ENCODE peak calls at places on chromosomes 6 and 20, in ten cellular contexts. One of them, this sample, is unnamed.
A peak's percentile ranks its signal among the peaks of the same experiment; 100 is the strongest.

GRCh38 chr6:88124925-88125557 is 41.1 kb downstream of the CNR1 start:
- DNase-seq in PC-9: no peak
- DNase-seq in AG04450: no peak
- DNase-seq in hepatocyte: peak; percentile 52
- DNase-seq in K562: no peak
- DNase-seq in neural progenitor cell: no peak
- DNase-seq in keratinocyte: no peak
- DNase-seq in CD8-positive, alpha-beta T cell: no peak
- DNase-seq in prostate gland: no peak
- DNase-seq in cardiac muscle cell: no peak
- DNase-seq in this sample: no peak

GRCh38 chr6:75207211-75207984 is 1.5 kb upstream of the COL12A1 start:
- DNase-seq in PC-9: no peak
- DNase-seq in AG04450: no peak
- DNase-seq in hepatocyte: peak; percentile 17
- DNase-seq in K562: no peak
- DNase-seq in neural progenitor cell: peak; percentile 60
- DNase-seq in keratinocyte: no peak
- DNase-seq in CD8-positive, alpha-beta T cell: no peak
- DNase-seq in prostate gland: no peak
- DNase-seq in cardiac muscle cell: no peak
- DNase-seq in this sample: no peak

GRCh38 chr20:31841928-31842327 is 3.5 kb downstream of the FOXS1 start:
- DNase-seq in PC-9: peak; percentile 92
- DNase-seq in AG04450: no peak
- DNase-seq in hepatocyte: peak; percentile 55
- DNase-seq in K562: peak; percentile 75
- DNase-seq in neural progenitor cell: no peak
- DNase-seq in keratinocyte: no peak
- DNase-seq in CD8-positive, alpha-beta T cell: no peak
- DNase-seq in prostate gland: no peak
- DNase-seq in cardiac muscle cell: no peak
- DNase-seq in this sample: no peak

GRCh38 chr6:159606786-159607185 is 86.3 kb downstream of the SOD2 start:
- DNase-seq in PC-9: no peak
- DNase-seq in AG04450: no peak
- DNase-seq in hepatocyte: no peak
- DNase-seq in K562: no peak
- DNase-seq in neural progenitor cell: no peak
- DNase-seq in keratinocyte: no peak
- DNase-seq in CD8-positive, alpha-beta T cell: no peak
- DNase-seq in prostate gland: no peak
- DNase-seq in cardiac muscle cell: no peak
- DNase-seq in this sample: no peak

GRCh38 chr6:98921038-98921437 is 26.7 kb downstream of the FBXL4 start:
- DNase-seq in PC-9: no peak
- DNase-seq in AG04450: no peak
- DNase-seq in hepatocyte: no peak
- DNase-seq in K562: no peak
- DNase-seq in neural progenitor cell: no peak
- DNase-seq in keratinocyte: no peak
- DNase-seq in CD8-positive, alpha-beta T cell: no peak
- DNase-seq in prostate gland: no peak
- DNase-seq in cardiac muscle cell: no peak
- DNase-seq in this sample: no peak

GRCh38 chr6:6676910-6677441 is 88.5 kb downstream of the LY86 start:
- DNase-seq in PC-9: peak; percentile 82
- DNase-seq in AG04450: peak; percentile 45
- DNase-seq in hepatocyte: peak; percentile 81
- DNase-seq in K562: peak; percentile 75
- DNase-seq in neural progenitor cell: peak; percentile 79
- DNase-seq in keratinocyte: no peak
- DNase-seq in CD8-positive, alpha-beta T cell: peak; percentile 59
- DNase-seq in prostate gland: peak; percentile 73
- DNase-seq in cardiac muscle cell: peak; percentile 72
- DNase-seq in this sample: peak; percentile 81

GRCh38 chr20:52236292-52236691 is 44.7 kb upstream of the ZFP64 start:
- DNase-seq in PC-9: no peak
- DNase-seq in AG04450: no peak
- DNase-seq in hepatocyte: no peak
- DNase-seq in K562: no peak
- DNase-seq in neural progenitor cell: no peak
- DNase-seq in keratinocyte: no peak
- DNase-seq in CD8-positive, alpha-beta T cell: no peak
- DNase-seq in prostate gland: no peak
- DNase-seq in cardiac muscle cell: no peak
- DNase-seq in this sample: no peak

GRCh38 chr6:106192824-106193223 is 106.7 kb downstream of the PRDM1 start:
- DNase-seq in PC-9: no peak
- DNase-seq in AG04450: no peak
- DNase-seq in hepatocyte: no peak
- DNase-seq in K562: no peak
- DNase-seq in neural progenitor cell: no peak
- DNase-seq in keratinocyte: no peak
- DNase-seq in CD8-positive, alpha-beta T cell: no peak
- DNase-seq in prostate gland: no peak
- DNase-seq in cardiac muscle cell: no peak
- DNase-seq in this sample: no peak

GRCh38 chr6:72952808-72953630 is 272.3 kb downstream of the KHDC1L start:
- DNase-seq in PC-9: no peak
- DNase-seq in AG04450: no peak
- DNase-seq in hepatocyte: no peak
- DNase-seq in K562: no peak
- DNase-seq in neural progenitor cell: no peak
- DNase-seq in keratinocyte: no peak
- DNase-seq in CD8-positive, alpha-beta T cell: no peak
- DNase-seq in prostate gland: no peak
- DNase-seq in cardiac muscle cell: no peak
- DNase-seq in this sample: no peak

GRCh38 chr6:35019831-35020230 is 121.3 kb downstream of the TCP11 start:
- DNase-seq in PC-9: no peak
- DNase-seq in AG04450: no peak
- DNase-seq in hepatocyte: no peak
- DNase-seq in K562: no peak
- DNase-seq in neural progenitor cell: no peak
- DNase-seq in keratinocyte: no peak
- DNase-seq in CD8-positive, alpha-beta T cell: no peak
- DNase-seq in prostate gland: no peak
- DNase-seq in cardiac muscle cell: no peak
- DNase-seq in this sample: no peak

GRCh38 chr6:35018746-35019145 is 122.4 kb downstream of the TCP11 start:
- DNase-seq in PC-9: no peak
- DNase-seq in AG04450: no peak
- DNase-seq in hepatocyte: no peak
- DNase-seq in K562: no peak
- DNase-seq in neural progenitor cell: no peak
- DNase-seq in keratinocyte: no peak
- DNase-seq in CD8-positive, alpha-beta T cell: no peak
- DNase-seq in prostate gland: no peak
- DNase-seq in cardiac muscle cell: no peak
- DNase-seq in this sample: no peak

GRCh38 chr6:35018184-35018523 is 123.0 kb downstream of the TCP11 start:
- DNase-seq in PC-9: no peak
- DNase-seq in AG04450: no peak
- DNase-seq in hepatocyte: no peak
- DNase-seq in K562: no peak
- DNase-seq in neural progenitor cell: no peak
- DNase-seq in keratinocyte: no peak
- DNase-seq in CD8-positive, alpha-beta T cell: no peak
- DNase-seq in prostate gland: no peak
- DNase-seq in cardiac muscle cell: no peak
- DNase-seq in this sample: no peak

GRCh38 chr6:35017461-35018183 is 123.5 kb downstream of the TCP11 start:
- DNase-seq in PC-9: no peak
- DNase-seq in AG04450: no peak
- DNase-seq in hepatocyte: no peak
- DNase-seq in K562: no peak
- DNase-seq in neural progenitor cell: no peak
- DNase-seq in keratinocyte: no peak
- DNase-seq in CD8-positive, alpha-beta T cell: no peak
- DNase-seq in prostate gland: no peak
- DNase-seq in cardiac muscle cell: no peak
- DNase-seq in this sample: no peak

DNA sequence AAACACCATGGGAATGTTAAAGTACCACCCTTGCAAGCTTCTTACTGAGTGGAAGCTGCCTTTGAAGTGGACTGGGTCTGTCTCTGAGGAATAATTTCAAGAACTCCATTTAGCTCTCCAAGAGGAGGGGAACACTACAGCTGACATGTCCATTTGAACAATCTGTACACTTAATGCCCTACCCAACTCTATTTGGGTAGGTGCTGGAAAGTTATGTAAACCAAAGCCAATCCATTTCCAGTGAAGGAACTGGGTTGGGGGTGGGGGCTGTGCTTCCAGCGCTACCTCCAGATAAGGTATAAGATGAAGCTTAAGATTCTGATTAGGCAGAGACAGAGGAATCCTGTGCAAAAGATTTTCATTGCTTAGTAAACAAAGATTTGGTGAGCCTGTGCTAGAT is 122.0 kb downstream of the TCP11 start:
- DNase-seq in PC-9: no peak
- DNase-seq in AG04450: no peak
- DNase-seq in hepatocyte: no peak
- DNase-seq in K562: no peak
- DNase-seq in neural progenitor cell: no peak
- DNase-seq in keratinocyte: no peak
- DNase-seq in CD8-positive, alpha-beta T cell: no peak
- DNase-seq in prostate gland: no peak
- DNase-seq in cardiac muscle cell: no peak
- DNase-seq in this sample: no peak
- H3K4me3 ChIP-seq in PC-9: no peak overlapping the region
- H3K4me3 ChIP-seq in AG04450: no peak overlapping the region
- H3K4me3 ChIP-seq in hepatocyte: no peak overlapping the region
- H3K4me3 ChIP-seq in K562: no peak overlapping the region
- H3K4me3 ChIP-seq in neural progenitor cell: no peak overlapping the region
- H3K4me3 ChIP-seq in keratinocyte: no peak overlapping the region
- H3K4me3 ChIP-seq in CD8-positive, alpha-beta T cell: no peak overlapping the region
- H3K4me3 ChIP-seq in prostate gland: no peak overlapping the region
- H3K4me3 ChIP-seq in cardiac muscle cell: no peak overlapping the region
- H3K4me3 ChIP-seq in this sample: peak overlapping the region; percentile 53

DNA sequence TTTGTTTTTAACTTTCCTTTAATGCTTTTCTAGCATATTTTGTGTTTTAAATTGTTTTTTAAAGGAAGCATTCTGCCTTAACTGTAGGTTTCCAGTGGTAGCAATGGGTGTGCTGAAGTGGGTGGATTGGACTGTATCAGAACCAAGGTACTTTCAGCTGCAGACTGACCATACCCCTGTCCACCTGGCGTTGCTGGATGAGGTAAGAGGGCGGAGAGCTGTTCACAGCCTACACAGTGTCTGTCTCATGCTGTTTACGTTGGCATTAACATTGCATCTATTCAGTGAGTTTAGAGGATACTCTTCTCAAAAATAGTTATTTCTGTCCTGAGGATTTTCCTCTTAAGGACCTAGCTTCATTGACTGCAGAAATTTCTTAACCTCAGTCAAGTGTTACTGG is 11.9 kb downstream of the NELFCD start:
- DNase-seq in PC-9: no peak
- DNase-seq in AG04450: no peak
- DNase-seq in hepatocyte: no peak
- DNase-seq in K562: no peak
- DNase-seq in neural progenitor cell: no peak
- DNase-seq in keratinocyte: no peak
- DNase-seq in CD8-positive, alpha-beta T cell: no peak
- DNase-seq in prostate gland: no peak
- DNase-seq in cardiac muscle cell: no peak
- DNase-seq in this sample: no peak
- H3K27ac ChIP-seq in PC-9: no peak overlapping the region
- H3K27ac ChIP-seq in AG04450: no peak overlapping the region
- H3K27ac ChIP-seq in hepatocyte: peak overlapping the region; percentile 6
- H3K27ac ChIP-seq in K562: no peak overlapping the region
- H3K27ac ChIP-seq in neural progenitor cell: no peak overlapping the region
- H3K27ac ChIP-seq in keratinocyte: no peak overlapping the region
- H3K27ac ChIP-seq in CD8-positive, alpha-beta T cell: no peak overlapping the region
- H3K27ac ChIP-seq in prostate gland: no peak overlapping the region
- H3K27ac ChIP-seq in cardiac muscle cell: no peak overlapping the region
- H3K27ac ChIP-seq in this sample: no peak overlapping the region

DNA sequence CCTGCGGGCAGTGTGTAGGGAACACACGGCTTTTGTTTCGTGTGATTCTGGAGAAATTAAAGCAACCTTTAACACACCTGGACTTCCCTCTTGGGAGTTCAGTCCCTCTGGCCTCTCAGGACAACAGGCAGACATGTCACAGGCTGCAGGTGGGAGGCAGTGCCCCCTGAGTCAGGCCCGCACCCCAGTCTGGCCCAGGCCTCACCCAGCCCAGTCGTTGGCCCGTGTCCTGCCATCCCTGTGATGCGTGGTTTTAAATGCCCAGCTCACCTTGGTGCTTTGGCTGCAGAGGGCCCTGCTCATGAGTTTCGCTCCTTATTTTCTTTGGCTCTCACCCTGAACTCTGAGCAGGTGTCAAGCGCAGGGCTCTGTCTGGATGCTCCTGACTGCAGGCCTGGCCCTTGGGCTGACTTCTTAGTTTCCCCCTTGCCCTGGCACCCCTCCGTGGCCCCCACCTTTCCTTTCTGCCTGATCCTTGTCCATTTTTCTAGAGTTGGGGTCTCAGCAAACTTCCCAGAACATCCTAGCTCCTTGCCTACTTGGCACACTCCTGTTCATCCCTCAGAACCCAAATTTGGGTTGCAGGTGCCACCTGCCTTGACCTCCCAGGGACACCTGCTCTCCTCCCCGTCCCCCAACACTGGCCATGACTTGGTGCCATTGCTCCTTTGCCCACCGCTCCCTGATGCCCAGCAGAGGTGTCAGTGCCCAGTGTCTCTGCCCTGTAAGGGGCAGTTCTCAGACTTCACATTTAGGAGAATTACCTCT is 2.2 kb upstream of the CABLES2 start:
- DNase-seq in PC-9: no peak
- DNase-seq in AG04450: no peak
- DNase-seq in hepatocyte: no peak
- DNase-seq in K562: no peak
- DNase-seq in neural progenitor cell: no peak
- DNase-seq in keratinocyte: no peak
- DNase-seq in CD8-positive, alpha-beta T cell: no peak
- DNase-seq in prostate gland: no peak
- DNase-seq in cardiac muscle cell: no peak
- DNase-seq in this sample: no peak
- TF ChIP-seq CTCF in PC-9: no peak
- TF ChIP-seq CTCF in AG04450: no peak
- TF ChIP-seq CTCF in hepatocyte: no peak
- TF ChIP-seq CTCF in K562: no peak
- TF ChIP-seq CTCF in neural progenitor cell: no peak
- TF ChIP-seq CTCF in keratinocyte: no peak
- TF ChIP-seq CTCF in CD8-positive, alpha-beta T cell: no peak
- TF ChIP-seq CTCF in prostate gland: no peak
- TF ChIP-seq CTCF in cardiac muscle cell: no peak
- TF ChIP-seq CTCF in this sample: no peak

DNA sequence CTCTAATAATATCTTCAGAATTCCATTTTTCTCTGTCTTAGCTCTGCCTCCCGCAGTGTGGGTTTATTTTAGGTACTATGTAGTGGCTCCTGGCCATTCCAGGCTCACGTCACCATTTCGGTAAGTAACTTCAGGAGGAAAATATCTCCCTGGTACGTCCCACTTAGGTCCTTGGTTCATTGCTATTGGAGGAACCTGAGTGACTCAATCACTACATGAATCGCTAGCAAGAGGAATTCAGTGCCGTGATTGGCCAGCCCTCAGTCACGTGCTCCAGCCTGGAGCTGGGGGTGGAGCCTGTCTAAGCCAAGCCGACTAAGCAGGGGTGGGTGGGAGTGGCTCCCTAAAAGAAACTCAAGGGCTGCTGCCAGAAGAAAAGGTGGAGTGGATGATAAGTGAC is 67.3 kb upstream of the E2F3 start:
- DNase-seq in PC-9: peak; percentile 19
- DNase-seq in AG04450: no peak
- DNase-seq in hepatocyte: no peak
- DNase-seq in K562: peak; percentile 91
- DNase-seq in neural progenitor cell: no peak
- DNase-seq in keratinocyte: no peak
- DNase-seq in CD8-positive, alpha-beta T cell: no peak
- DNase-seq in prostate gland: no peak
- DNase-seq in cardiac muscle cell: no peak
- DNase-seq in this sample: peak; percentile 40
- H3K4me3 ChIP-seq in PC-9: no peak overlapping the region
- H3K4me3 ChIP-seq in AG04450: no peak overlapping the region
- H3K4me3 ChIP-seq in hepatocyte: no peak overlapping the region
- H3K4me3 ChIP-seq in K562: peak overlapping the region; percentile 14
- H3K4me3 ChIP-seq in neural progenitor cell: no peak overlapping the region
- H3K4me3 ChIP-seq in keratinocyte: no peak overlapping the region
- H3K4me3 ChIP-seq in CD8-positive, alpha-beta T cell: no peak overlapping the region
- H3K4me3 ChIP-seq in prostate gland: no peak overlapping the region
- H3K4me3 ChIP-seq in cardiac muscle cell: no peak overlapping the region
- H3K4me3 ChIP-seq in this sample: no peak overlapping the region

This sample was measured in dorsolateral prefrontal cortex.